ENCODE peak calls at places on chromosome 13, in four cellular contexts. B is CD4-positive, CD25-positive, alpha-beta regulatory T cell; H is ovary; O is PC-3. K is an unnamed sample.

GRCh38 chr13:93430346-93430745 is 203.7 kb downstream of the GPC6 start:
- DNase-seq in B (no peak), H (no peak), O (no peak), K (no peak)

GRCh38 chr13:20489185-20489820 is 36.4 kb downstream of the CRYL1 start:
- DNase-seq in H (no peak), O (peak; percentile 51), B (no peak), K (no peak)

GRCh38 chr13:85737952-85738351 is 61.3 kb downstream of the SLITRK6 start:
- DNase-seq in O (no peak), H (no peak), B (no peak), K (no peak)

GRCh38 chr13:101098873-101099272 is 317.4 kb downstream of the NALCN start:
- DNase-seq in O (no peak), B (no peak), H (no peak), K (no peak)

GRCh38 chr13:95254341-95254740 is 46.9 kb downstream of the ABCC4 start:
- DNase-seq in B (no peak), H (no peak), O (peak; percentile 64), K (no peak)

GRCh38 chr13:93889430-93889829 is 590.1 kb downstream of the DCT start:
- DNase-seq in H (no peak), B (no peak), O (no peak), K (no peak)

GRCh38 chr13:62014299-62014698 is 598.6 kb upstream of the PCDH20 start:
- DNase-seq in B (no peak), O (peak; percentile 54), H (no peak), K (no peak)

GRCh38 chr13:52345048-52345447 is 60.9 kb downstream of the THSD1 start:
- DNase-seq in B (no peak), O (no peak), H (no peak), K (no peak)

GRCh38 chr13:102873653-102874052 is 27.8 kb downstream of the ERCC5 start:
- DNase-seq in O (peak; percentile 46), H (no peak), B (peak; percentile 22), K (no peak)

GRCh38 chr13:85093808-85094207 is 705.4 kb downstream of the SLITRK6 start:
- DNase-seq in H (no peak), O (peak; percentile 29), B (no peak), K (no peak)

GRCh38 chr13:60329221-60329983 is 67.6 kb upstream of the TDRD3 start:
- DNase-seq in H (no peak), O (peak; percentile 35), B (no peak), K (no peak)

GRCh38 chr13:51328488-51328887 is 11.0 kb upstream of the SERPINE3 start:
- DNase-seq in O (no peak), B (no peak), H (no peak), K (no peak)

GRCh38 chr13:90696254-90696653 is 651.2 kb upstream of the MIR17HG start:
- DNase-seq in H (no peak), O (peak; percentile 74), B (no peak), K (no peak)

GRCh38 chr13:51801631-51802099 is 2.3 kb downstream of the DHRS12 start:
- DNase-seq in H (peak; percentile 56), B (no peak), O (peak; percentile 30), K (peak; percentile 92)

GRCh38 chr13:53460776-53461175 is 432.2 kb downstream of the OLFM4 start:
- DNase-seq in H (no peak), B (no peak), O (no peak), K (no peak)

GRCh38 chr13:63699948-63700347 is 2284.3 kb upstream of the PCDH20 start:
- DNase-seq in O (no peak), B (no peak), H (no peak), K (no peak)

GRCh38 chr13:50244913-50245574 is 229.8 kb downstream of the KCNRG start:
- DNase-seq in B (peak; percentile 57), O (peak; percentile 90), H (no peak), K (no peak)

GRCh38 chr13:75843033-75843432 is 206.9 kb downstream of the LMO7 start:
- DNase-seq in O (no peak), B (no peak), H (no peak), K (no peak)

GRCh38 chr13:23628250-23628649 is 58.0 kb downstream of the TNFRSF19 start:
- DNase-seq in B (no peak), O (no peak), H (no peak), K (no peak)

GRCh38 chr13:26967119-26968038 is 204.2 kb downstream of the USP12 start:
- DNase-seq in H (peak; percentile 56), O (no peak), B (no peak), K (peak; percentile 84)

GRCh38 chr13:44312898-44313551 is 60.6 kb upstream of the SERP2 start:
- DNase-seq in B (no peak), O (peak; percentile 91), H (no peak), K (no peak)

GRCh38 chr13:44004881-44005280 is 125.2 kb downstream of the LACC1 start:
- DNase-seq in O (peak; percentile 62), H (no peak), B (no peak), K (no peak)

GRCh38 chr13:105969761-105970160 is 565.7 kb downstream of the EFNB2 start:
- DNase-seq in O (peak; percentile 66), H (no peak), B (no peak), K (no peak)

GRCh38 chr13:98328511-98328910 is 151.4 kb upstream of the RNF113B start:
- DNase-seq in O (no peak), B (no peak), H (no peak), K (no peak)

GRCh38 chr13:23087884-23088283 is 92.9 kb upstream of the SGCG start:
- DNase-seq in B (peak; percentile 10), O (peak; percentile 31), H (no peak), K (no peak)

GRCh38 chr13:78241278-78241919 is 322.8 kb upstream of the EDNRB start:
- DNase-seq in O (peak; percentile 51), B (peak; percentile 11), H (no peak), K (no peak)

GRCh38 chr13:50386527-50387123 is 371.4 kb downstream of the KCNRG start:
- DNase-seq in B (no peak), O (peak; percentile 12), H (no peak), K (no peak)

GRCh38 chr13:48590141-48590863 is 57.4 kb upstream of the RCBTB2 start:
- DNase-seq in B (no peak), O (no peak), H (no peak), K (no peak)

GRCh38 chr13:89269737-89270136 is 1598.6 kb downstream of the SLITRK5 start:
- DNase-seq in H (no peak), O (no peak), B (no peak), K (no peak)

GRCh38 chr13:110238795-110239194 is 68.2 kb downstream of the COL4A1 start:
- DNase-seq in B (no peak), H (no peak), O (no peak), K (no peak)

GRCh38 chr13:80132741-80133601 is 208.0 kb downstream of the SPRY2 start:
- DNase-seq in O (peak; percentile 45), H (peak; percentile 35), B (no peak), K (peak; percentile 70)

DNA sequence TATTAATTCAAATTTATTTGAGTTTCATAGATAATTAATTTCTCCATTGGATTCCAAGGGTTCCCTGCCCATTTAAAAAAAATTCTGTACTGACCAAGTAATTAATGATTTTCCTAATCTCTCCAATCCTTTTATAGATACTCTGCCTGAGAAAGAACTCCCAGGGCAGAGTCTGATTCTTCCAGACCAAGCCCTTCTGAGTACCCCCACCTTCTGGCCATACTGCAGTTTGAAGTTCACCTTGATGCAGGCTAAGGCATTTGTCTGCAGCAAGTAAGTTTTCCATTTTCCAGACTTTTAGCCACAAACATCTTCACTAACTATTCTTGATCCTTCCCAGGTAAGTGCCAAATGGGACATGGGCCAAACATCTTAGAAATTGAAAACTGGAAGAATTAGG is 195.9 kb downstream of the LHFPL6 start:
- DNase-seq in O (no peak), H (no peak), B (no peak), K (no peak)
- H3K4me1 ChIP-seq in O (no peaks in the 10 kb centered on the region), H (peaks cover 9% of the 10 kb centered on the region), B (no peaks in the 10 kb centered on the region), K (no peaks in the 10 kb centered on the region)

DNA sequence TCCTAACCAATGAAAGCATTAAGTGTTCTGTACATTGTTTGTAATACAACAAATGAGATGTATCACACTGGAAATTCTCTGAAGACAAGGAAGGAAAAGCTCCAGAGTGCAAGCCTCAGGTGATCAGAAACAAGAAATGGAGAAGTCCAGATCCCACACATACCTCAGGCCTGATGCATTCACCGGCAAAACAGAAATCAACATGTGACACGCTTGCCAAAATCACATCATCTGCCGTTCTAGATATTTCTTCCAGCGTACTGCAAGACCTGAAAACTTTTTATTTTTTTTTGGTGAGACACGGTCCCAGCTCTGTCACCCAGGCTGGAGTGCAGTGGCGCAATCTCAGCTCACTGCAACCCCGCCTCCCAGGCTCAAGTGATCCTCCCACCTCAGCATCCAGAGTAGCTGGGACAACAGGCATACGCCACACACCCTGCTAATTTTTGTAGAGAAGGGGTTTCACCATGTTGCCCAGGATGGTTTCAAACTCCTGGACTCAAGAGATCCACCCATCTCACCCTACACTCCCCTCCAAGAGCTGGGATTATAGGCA is 48.6 kb downstream of the FOXO1 start:
- DNase-seq in B (no peak), H (no peak), O (no peak), K (no peak)
- H3K4me1 ChIP-seq in B (peaks cover 96% of the 10 kb centered on the region), H (peaks cover 48% of the 10 kb centered on the region), O (peaks cover 13% of the 10 kb centered on the region), K (peaks cover 45% of the 10 kb centered on the region)

GRCh38 chr13:112771139-112771876 is 81.5 kb downstream of the ATP11A start:
- DNase-seq in H (no peak), O (no peak), B (no peak), K (no peak)
- H3K4me1 ChIP-seq in H (peaks cover 3% of the 10 kb centered on the region), O (no peaks in the 10 kb centered on the region), B (peaks cover 6% of the 10 kb centered on the region), K (no peaks in the 10 kb centered on the region)

GRCh38 chr13:97279079-97279411 is 56.9 kb downstream of the MBNL2 start:
- DNase-seq in B (no peak), O (no peak), H (no peak), K (no peak)

GRCh38 chr13:97276862-97277269 is 54.7 kb downstream of the MBNL2 start:
- DNase-seq in H (no peak), O (no peak), B (no peak), K (no peak)

GRCh38 chr13:97279913-97280312 is 57.8 kb downstream of the MBNL2 start:
- DNase-seq in O (peak; percentile 51), B (no peak), H (no peak), K (no peak)

GRCh38 chr13:97280478-97280877 is 58.3 kb downstream of the MBNL2 start:
- DNase-seq in H (no peak), B (no peak), O (no peak), K (no peak)

GRCh38 chr13:97278395-97279078 is 56.4 kb downstream of the MBNL2 start:
- DNase-seq in H (no peak), O (no peak), B (no peak), K (no peak)
- H3K4me1 ChIP-seq in H (peaks cover 24% of the 10 kb centered on the region), O (peaks cover 53% of the 10 kb centered on the region), B (peaks cover 2% of the 10 kb centered on the region), K (no peaks in the 10 kb centered on the region)

GRCh38 chr13:71882120-71882519 is 15.1 kb upstream of the DACH1 start:
- DNase-seq in B (no peak), O (no peak), H (no peak), K (no peak)
- H3K4me1 ChIP-seq in B (no peaks in the 10 kb centered on the region), O (no peaks in the 10 kb centered on the region), H (no peaks in the 10 kb centered on the region), K (no peaks in the 10 kb centered on the region)

GRCh38 chr13:33271759-33272158 is 13.8 kb downstream of the STARD13 start:
- DNase-seq in B (no peak), H (no peak), O (no peak), K (no peak)
- H3K4me1 ChIP-seq in B (no peaks in the 10 kb centered on the region), H (peaks cover 21% of the 10 kb centered on the region), O (peaks cover 41% of the 10 kb centered on the region), K (peaks cover 89% of the 10 kb centered on the region)